ENCODE peak calls at places on chromosomes 2 and 18, in four cellular contexts. O is T-helper 17 cell; Z is stimulated activated naive CD8-positive, alpha-beta T cell treated with anti-CD3 and anti-CD28 coated beads, Interleukin-15, amount 100 ng/mL, for 72 hours; D is right cardiac atrium. I is an unnamed sample.
A peak's percentile ranks its signal among the peaks of the same experiment; 100 is the strongest.

GRCh38 chr2:207833265-207833751 is 63.6 kb upstream of the FZD5 start:
- ATAC-seq in Z (peak; percentile 89), O (no peak), D (no peak), I (peak; percentile 56)

GRCh38 chr2:168277276-168277675 is 29.9 kb upstream of the STK39 start:
- ATAC-seq in Z (no peak), O (no peak), D (no peak), I (no peak)

GRCh38 chr2:105576050-105576439 is 168.7 kb upstream of the NCK2 start:
- ATAC-seq in O (no peak), D (peak; percentile 20), Z (peak; percentile 30), I (no peak)

GRCh38 chr2:101828267-101829017 is 130.9 kb downstream of the MAP4K4 start:
- ATAC-seq in Z (peak; percentile 72), O (peak; percentile 86), D (no peak), I (no peak)

GRCh38 chr18:41993151-41993550 is 38.1 kb downstream of the PIK3C3 start:
- ATAC-seq in Z (no peak), D (no peak), O (no peak), I (no peak)

GRCh38 chr18:39360072-39360471 is 1794.5 kb upstream of the CELF4 start:
- ATAC-seq in D (no peak), Z (no peak), O (no peak), I (no peak)

GRCh38 chr2:38610851-38611801 is 8.4 kb upstream of the HNRNPLL start:
- ATAC-seq in D (no peak), O (peak; percentile 39), Z (peak; percentile 97), I (peak; percentile 82)

GRCh38 chr2:119983108-119983507 is 29.8 kb upstream of the EPB41L5 start:
- ATAC-seq in O (no peak), Z (no peak), D (no peak), I (no peak)

GRCh38 chr2:29782531-29782930 is 138.9 kb downstream of the ALK start:
- ATAC-seq in Z (no peak), D (no peak), O (no peak), I (no peak)

GRCh38 chr2:36214682-36215081 is 140.9 kb upstream of the CRIM1 start:
- ATAC-seq in Z (no peak), D (no peak), O (no peak), I (no peak)

GRCh38 chr18:64981915-64982314 is 768.9 kb upstream of the CDH7 start:
- ATAC-seq in Z (no peak), O (no peak), D (peak; percentile 28), I (no peak)

GRCh38 chr2:113078350-113078839 is 10.6 kb downstream of the IL1F10 start:
- ATAC-seq in O (no peak), D (no peak), Z (no peak), I (no peak)

GRCh38 chr2:127143851-127144782 is 37.2 kb upstream of the BIN1 start:
- ATAC-seq in Z (no peak), D (peak; percentile 73), O (no peak), I (no peak)

GRCh38 chr2:9543557-9543956 is 12.1 kb downstream of the ADAM17 start:
- ATAC-seq in D (no peak), Z (peak; percentile 48), O (peak; percentile 55), I (no peak)

GRCh38 chr2:141195087-141195486 is 935.7 kb downstream of the LRP1B start:
- ATAC-seq in O (no peak), Z (no peak), D (no peak), I (no peak)

GRCh38 chr2:26696352-26696816 is 3.9 kb downstream of the KCNK3 start:
- ATAC-seq in D (no peak), Z (no peak), O (no peak), I (no peak)

GRCh38 chr18:48155856-48156255 is 225.4 kb upstream of the SMAD2 start:
- ATAC-seq in O (no peak), D (no peak), Z (no peak), I (no peak)

GRCh38 chr2:229297284-229297683 is 26.2 kb upstream of the PID1 start:
- ATAC-seq in O (no peak), Z (no peak), D (peak; percentile 81), I (no peak)

GRCh38 chr18:35609236-35609635 is 27.7 kb downstream of the GALNT1 start:
- ATAC-seq in Z (no peak), D (no peak), O (no peak), I (no peak)

GRCh38 chr18:582465-582864 is 2.3 kb downstream of the CETN1 start:
- ATAC-seq in Z (no peak), O (no peak), D (no peak), I (no peak)

GRCh38 chr2:102399499-102400141 is 23.3 kb upstream of the IL18RAP start:
- ATAC-seq in O (no peak), Z (peak; percentile 66), D (no peak), I (peak; percentile 50)

GRCh38 chr2:44184106-44184505 is 15.4 kb downstream of the PPM1B start:
- ATAC-seq in Z (peak; percentile 99), O (peak; percentile 94), D (no peak), I (peak; percentile 82)

GRCh38 chr18:57787068-57787682 is 15.9 kb downstream of the ATP8B1 start:
- ATAC-seq in Z (no peak), D (peak; percentile 50), O (no peak), I (no peak)

GRCh38 chr2:200380139-200380561 is 73.7 kb downstream of the SPATS2L start:
- ATAC-seq in O (no peak), Z (no peak), D (no peak), I (no peak)

GRCh38 chr18:63603772-63604171 is 16.6 kb downstream of the SERPINB13 start:
- ATAC-seq in O (no peak), D (no peak), Z (no peak), I (peak; percentile 61)

GRCh38 chr2:12675352-12675795 is 41.4 kb upstream of the TRIB2 start:
- ATAC-seq in O (no peak), D (peak; percentile 92), Z (no peak), I (peak; percentile 47)

GRCh38 chr2:220445429-220446105 is 818.1 kb downstream of the SLC4A3 start:
- ATAC-seq in Z (no peak), O (no peak), D (no peak), I (no peak)

GRCh38 chr2:153479527-153479926 is 965 bp upstream of the RPRM start:
- ATAC-seq in Z (no peak), O (no peak), D (no peak), I (no peak)

I was measured in stimulated activated memory B cell treated with anti-CD40 and anti-IgM and Interleukin-4, amounts not matched to agents 10 μg/mL and 1 μg/mL and 100 μg/mL, for 72 hours.